ENCODE peak calls at places on chromosomes 13 and 19, in five cellular contexts. E is lower lobe of right lung, W is GM13977, Q is foreskin keratinocyte, G is fibroblast of the aortic adventitia. R is an unnamed sample.

GRCh38 chr13:111893071-111893606 is 173.8 kb upstream of the SOX1 start:
- DNase-seq in E (no peak), W (no peak), Q (no peak), G (no peak), R (no peak)

GRCh38 chr19:49752701-49753100 is 10.4 kb downstream of the TSKS start:
- DNase-seq in E (no peak), W (no peak), Q (no peak), G (no peak), R (no peak)

GRCh38 chr13:94205896-94206295 is 273.6 kb downstream of the DCT start:
- DNase-seq in E (no peak), W (no peak), Q (no peak), G (no peak), R (no peak)

GRCh38 chr19:6376512-6377193 is 920 bp upstream of the PSPN start:
- DNase-seq in E (no peak), W (no peak), Q (no peak), G (no peak), R (no peak)

GRCh38 chr13:25447396-25447795 is 75.6 kb downstream of the ATP8A2 start:
- DNase-seq in E (no peak), W (no peak), Q (no peak), G (no peak), R (no peak)

GRCh38 chr13:24502567-24503375 is 9.8 kb downstream of the PARP4 start:
- DNase-seq in E (no peak), W (no peak), Q (peak; percentile 78), G (peak; percentile 64), R (no peak)

GRCh38 chr13:24161010-24161775 is 673 bp downstream of the SPATA13 start:
- DNase-seq in E (peak; percentile 62), W (peak; percentile 41), Q (no peak), G (peak; percentile 12), R (peak; percentile 38)

GRCh38 chr13:98493035-98493401 is 83.9 kb downstream of the STK24 start:
- DNase-seq in E (no peak), W (no peak), Q (no peak), G (no peak), R (no peak)

GRCh38 chr19:45250216-45250831 is 747 bp upstream of the MARK4 start:
- DNase-seq in E (no peak), W (no peak), Q (peak; percentile 60), G (no peak), R (peak; percentile 39)

GRCh38 chr19:5959260-5960004 is 18.5 kb downstream of the RANBP3 start:
- DNase-seq in E (no peak), W (no peak), Q (no peak), G (no peak), R (no peak)

GRCh38 chr19:29560313-29561075 is 34.7 kb downstream of the VSTM2B start:
- DNase-seq in E (no peak), W (no peak), Q (no peak), G (no peak), R (no peak)

GRCh38 chr13:70330697-70331361 is 222.6 kb upstream of the KLHL1 start:
- DNase-seq in E (no peak), W (no peak), Q (no peak), G (no peak), R (no peak)

GRCh38 chr13:94601446-94602431 is at the start of gene GPR180:
- DNase-seq in E (peak; percentile 98), W (peak; percentile 97), Q (peak; percentile 99), G (peak; percentile 100), R (peak; percentile 99)

GRCh38 chr19:47778954-47779351 is 450 bp downstream of the SELENOW start:
- DNase-seq in E (no peak), W (no peak), Q (no peak), G (peak; percentile 52), R (no peak)

GRCh38 chr19:6047741-6048231 is 62.5 kb downstream of the RFX2 start:
- DNase-seq in E (no peak), W (peak; percentile 65), Q (no peak), G (peak; percentile 69), R (peak; percentile 44)

GRCh38 chr13:33279414-33279813 is 6.1 kb downstream of the STARD13 start:
- DNase-seq in E (no peak), W (no peak), Q (no peak), G (no peak), R (no peak)

GRCh38 chr19:31501427-31502195 is 152.4 kb upstream of the TSHZ3 start:
- DNase-seq in E (no peak), W (no peak), Q (no peak), G (no peak), R (no peak)

GRCh38 chr13:29849731-29850212 is 645 bp downstream of the UBL3 start:
- DNase-seq in E (peak; percentile 80), W (peak; percentile 41), Q (peak; percentile 64), G (peak; percentile 55), R (peak; percentile 15)

GRCh38 chr19:27815985-27816384 is 1397.0 kb downstream of the UQCRFS1 start:
- DNase-seq in E (no peak), W (no peak), Q (no peak), G (no peak), R (no peak)

GRCh38 chr19:54096642-54097106 is 3.9 kb downstream of the OSCAR start:
- DNase-seq in E (no peak), W (no peak), Q (peak; percentile 54), G (peak; percentile 59), R (no peak)

GRCh38 chr19:17235618-17236413 is 9.8 kb downstream of the OCEL1 start:
- DNase-seq in E (peak; percentile 88), W (peak; percentile 84), Q (no peak), G (peak; percentile 65), R (peak; percentile 74)

GRCh38 chr19:15107056-15108010 is at the start of gene SYDE1:
- DNase-seq in E (no peak), W (peak; percentile 46), Q (peak; percentile 20), G (peak; percentile 72), R (no peak)

GRCh38 chr19:33234092-33234491 is 8.4 kb upstream of the SLC7A10 start:
- DNase-seq in E (no peak), W (no peak), Q (no peak), G (no peak), R (no peak)

GRCh38 chr19:9834726-9835506 is at the start of gene PIN1:
- DNase-seq in E (peak; percentile 100), W (peak; percentile 99), Q (peak; percentile 97), G (peak; percentile 97), R (peak; percentile 99)
- TF ChIP-seq CTCF in E (peak; percentile 80), W (peak; percentile 67), Q (peak; percentile 90), G (peak; percentile 48), R (peak; percentile 45)

GRCh38 chr13:42495256-42495655 is 78.7 kb upstream of the TNFSF11 start:
- DNase-seq in E (no peak), W (no peak), Q (peak; percentile 17), G (peak; percentile 67), R (no peak)
- TF ChIP-seq CTCF in E (no peak), W (no peak), Q (no peak), G (no peak), R (no peak)

DNA sequence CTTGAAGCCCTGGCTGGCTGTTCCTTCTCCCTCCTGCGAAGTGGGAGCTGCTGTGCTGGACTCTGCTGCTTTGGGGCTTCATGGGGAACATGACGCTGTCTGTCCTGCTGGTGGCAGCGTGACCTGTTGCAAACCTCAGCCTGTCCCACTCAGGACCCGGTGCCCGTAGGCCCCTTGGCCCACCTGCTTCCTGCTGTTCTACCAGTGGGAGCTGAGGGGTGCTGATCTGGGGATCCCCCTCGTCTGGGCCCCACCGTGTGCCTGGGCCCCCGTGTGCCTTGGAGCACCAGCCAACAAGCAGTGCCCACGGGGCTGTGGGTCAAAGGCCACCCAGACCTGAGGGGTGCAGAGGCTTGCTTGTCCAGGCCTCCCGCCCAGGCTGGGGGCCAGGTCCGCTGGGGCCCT is 5.3 kb downstream of the SPPL2B start:
- DNase-seq in E (no peak), W (no peak), Q (no peak), G (no peak), R (no peak)
- TF ChIP-seq CTCF in E (no peak), W (peak; percentile 14), Q (no peak), G (no peak), R (no peak)

GRCh38 chr13:110815471-110816204 is 99.2 kb downstream of the ANKRD10 start:
- DNase-seq in E (no peak), W (peak; percentile 53), Q (peak; percentile 32), G (no peak), R (no peak)

GRCh38 chr13:110811751-110812110 is 98.2 kb downstream of the ING1 start:
- DNase-seq in E (no peak), W (no peak), Q (no peak), G (no peak), R (no peak)

GRCh38 chr13:110812869-110813645 is 99.6 kb downstream of the ING1 start:
- DNase-seq in E (no peak), W (no peak), Q (no peak), G (no peak), R (no peak)

GRCh38 chr13:110812111-110812868 is 98.8 kb downstream of the ING1 start:
- DNase-seq in E (no peak), W (no peak), Q (peak; percentile 1), G (peak; percentile 26), R (no peak)

GRCh38 chr13:110813646-110814624 is 100.4 kb downstream of the ING1 start:
- DNase-seq in E (no peak), W (no peak), Q (no peak), G (no peak), R (no peak)
- TF ChIP-seq CTCF in E (no peak), W (no peak), Q (peak; percentile 29), G (no peak), R (no peak)

R was measured in MM.1S.